ENCODE peak calls at places on chromosomes 16 and 17, in eight cellular contexts. One of them, this sample, is unnamed.

GRCh38 chr17:57234252-57235092 is 21.9 kb upstream of the MSI2 start:
- DNase-seq in NCI-H446: peak
- DNase-seq in tibial artery: no peak
- DNase-seq in Calu3: no peak
- DNase-seq in stimulated activated CD4-positive, alpha-beta T cell treated with anti-CD3 and anti-CD28 coated beads, Interleukin-12 subunit alpha, Interleukin-12 subunit beta, amount 100 ng/mL, for 4 hours: no peak
- DNase-seq in effector CD4-positive, alpha-beta T cell: no peak
- DNase-seq in posterior vena cava: no peak
- DNase-seq in colonic mucosa: no peak
- DNase-seq in this sample: no peak

GRCh38 chr16:86772671-86773338 is 194.5 kb downstream of the FOXL1 start:
- DNase-seq in colonic mucosa: no peak
- DNase-seq in stimulated activated CD4-positive, alpha-beta T cell treated with anti-CD3 and anti-CD28 coated beads, Interleukin-12 subunit alpha, Interleukin-12 subunit beta, amount 100 ng/mL, for 4 hours: no peak
- DNase-seq in effector CD4-positive, alpha-beta T cell: no peak
- DNase-seq in Calu3: no peak
- DNase-seq in posterior vena cava: no peak
- DNase-seq in NCI-H446: no peak
- DNase-seq in tibial artery: no peak
- DNase-seq in this sample: peak

GRCh38 chr16:88600539-88600896 is 30.3 kb downstream of the ZC3H18 start:
- DNase-seq in colonic mucosa: no peak
- DNase-seq in stimulated activated CD4-positive, alpha-beta T cell treated with anti-CD3 and anti-CD28 coated beads, Interleukin-12 subunit alpha, Interleukin-12 subunit beta, amount 100 ng/mL, for 4 hours: no peak
- DNase-seq in Calu3: no peak
- DNase-seq in tibial artery: no peak
- DNase-seq in NCI-H446: no peak
- DNase-seq in effector CD4-positive, alpha-beta T cell: no peak
- DNase-seq in posterior vena cava: no peak
- DNase-seq in this sample: no peak

GRCh38 chr17:73566905-73567782 is 77.1 kb downstream of the SDK2 start:
- DNase-seq in colonic mucosa: no peak
- DNase-seq in posterior vena cava: no peak
- DNase-seq in effector CD4-positive, alpha-beta T cell: no peak
- DNase-seq in Calu3: no peak
- DNase-seq in NCI-H446: no peak
- DNase-seq in tibial artery: no peak
- DNase-seq in stimulated activated CD4-positive, alpha-beta T cell treated with anti-CD3 and anti-CD28 coated beads, Interleukin-12 subunit alpha, Interleukin-12 subunit beta, amount 100 ng/mL, for 4 hours: no peak
- DNase-seq in this sample: no peak

GRCh38 chr17:8496081-8496480 is 60.4 kb downstream of the NDEL1 start:
- DNase-seq in tibial artery: no peak
- DNase-seq in NCI-H446: no peak
- DNase-seq in colonic mucosa: no peak
- DNase-seq in Calu3: no peak
- DNase-seq in posterior vena cava: no peak
- DNase-seq in stimulated activated CD4-positive, alpha-beta T cell treated with anti-CD3 and anti-CD28 coated beads, Interleukin-12 subunit alpha, Interleukin-12 subunit beta, amount 100 ng/mL, for 4 hours: no peak
- DNase-seq in effector CD4-positive, alpha-beta T cell: no peak
- DNase-seq in this sample: no peak

GRCh38 chr17:72299092-72299491 is 178.3 kb downstream of the SOX9 start:
- DNase-seq in colonic mucosa: no peak
- DNase-seq in Calu3: no peak
- DNase-seq in posterior vena cava: no peak
- DNase-seq in NCI-H446: no peak
- DNase-seq in effector CD4-positive, alpha-beta T cell: no peak
- DNase-seq in stimulated activated CD4-positive, alpha-beta T cell treated with anti-CD3 and anti-CD28 coated beads, Interleukin-12 subunit alpha, Interleukin-12 subunit beta, amount 100 ng/mL, for 4 hours: no peak
- DNase-seq in tibial artery: no peak
- DNase-seq in this sample: no peak

GRCh38 chr17:72222971-72223370 is 102.2 kb downstream of the SOX9 start:
- DNase-seq in effector CD4-positive, alpha-beta T cell: no peak
- DNase-seq in stimulated activated CD4-positive, alpha-beta T cell treated with anti-CD3 and anti-CD28 coated beads, Interleukin-12 subunit alpha, Interleukin-12 subunit beta, amount 100 ng/mL, for 4 hours: no peak
- DNase-seq in colonic mucosa: no peak
- DNase-seq in Calu3: no peak
- DNase-seq in posterior vena cava: no peak
- DNase-seq in tibial artery: no peak
- DNase-seq in NCI-H446: no peak
- DNase-seq in this sample: no peak

GRCh38 chr16:11133344-11133921 is 122.6 kb downstream of the SOCS1 start:
- DNase-seq in colonic mucosa: peak
- DNase-seq in effector CD4-positive, alpha-beta T cell: no peak
- DNase-seq in NCI-H446: no peak
- DNase-seq in Calu3: peak
- DNase-seq in posterior vena cava: peak
- DNase-seq in tibial artery: peak
- DNase-seq in stimulated activated CD4-positive, alpha-beta T cell treated with anti-CD3 and anti-CD28 coated beads, Interleukin-12 subunit alpha, Interleukin-12 subunit beta, amount 100 ng/mL, for 4 hours: no peak
- DNase-seq in this sample: peak

GRCh38 chr17:50396261-50397110 is 837 bp downstream of the LRRC59 start:
- DNase-seq in colonic mucosa: peak
- DNase-seq in tibial artery: no peak
- DNase-seq in NCI-H446: peak
- DNase-seq in posterior vena cava: peak
- DNase-seq in effector CD4-positive, alpha-beta T cell: no peak
- DNase-seq in stimulated activated CD4-positive, alpha-beta T cell treated with anti-CD3 and anti-CD28 coated beads, Interleukin-12 subunit alpha, Interleukin-12 subunit beta, amount 100 ng/mL, for 4 hours: peak
- DNase-seq in Calu3: peak
- DNase-seq in this sample: peak

GRCh38 chr17:27526603-27527002 is 70.4 kb downstream of the KSR1 start:
- DNase-seq in NCI-H446: no peak
- DNase-seq in effector CD4-positive, alpha-beta T cell: no peak
- DNase-seq in stimulated activated CD4-positive, alpha-beta T cell treated with anti-CD3 and anti-CD28 coated beads, Interleukin-12 subunit alpha, Interleukin-12 subunit beta, amount 100 ng/mL, for 4 hours: peak
- DNase-seq in colonic mucosa: peak
- DNase-seq in Calu3: peak
- DNase-seq in tibial artery: no peak
- DNase-seq in posterior vena cava: no peak
- DNase-seq in this sample: no peak

GRCh38 chr17:58336456-58337094 is 8.0 kb upstream of the TSPOAP1 start:
- DNase-seq in posterior vena cava: peak
- DNase-seq in Calu3: no peak
- DNase-seq in colonic mucosa: no peak
- DNase-seq in NCI-H446: no peak
- DNase-seq in effector CD4-positive, alpha-beta T cell: no peak
- DNase-seq in stimulated activated CD4-positive, alpha-beta T cell treated with anti-CD3 and anti-CD28 coated beads, Interleukin-12 subunit alpha, Interleukin-12 subunit beta, amount 100 ng/mL, for 4 hours: no peak
- DNase-seq in tibial artery: no peak
- DNase-seq in this sample: no peak

GRCh38 chr17:54898576-54898975 is 2.1 kb upstream of the TOM1L1 start:
- DNase-seq in stimulated activated CD4-positive, alpha-beta T cell treated with anti-CD3 and anti-CD28 coated beads, Interleukin-12 subunit alpha, Interleukin-12 subunit beta, amount 100 ng/mL, for 4 hours: no peak
- DNase-seq in effector CD4-positive, alpha-beta T cell: no peak
- DNase-seq in posterior vena cava: no peak
- DNase-seq in Calu3: no peak
- DNase-seq in colonic mucosa: no peak
- DNase-seq in NCI-H446: no peak
- DNase-seq in tibial artery: no peak
- DNase-seq in this sample: no peak

GRCh38 chr16:14249291-14250032 is 178.3 kb downstream of the MRTFB start:
- DNase-seq in tibial artery: peak
- DNase-seq in colonic mucosa: peak
- DNase-seq in Calu3: peak
- DNase-seq in effector CD4-positive, alpha-beta T cell: peak
- DNase-seq in posterior vena cava: no peak
- DNase-seq in stimulated activated CD4-positive, alpha-beta T cell treated with anti-CD3 and anti-CD28 coated beads, Interleukin-12 subunit alpha, Interleukin-12 subunit beta, amount 100 ng/mL, for 4 hours: peak
- DNase-seq in NCI-H446: peak
- DNase-seq in this sample: peak

GRCh38 chr16:8858994-8859912 is 9.6 kb downstream of the CARHSP1 start:
- DNase-seq in colonic mucosa: no peak
- DNase-seq in effector CD4-positive, alpha-beta T cell: no peak
- DNase-seq in Calu3: no peak
- DNase-seq in tibial artery: no peak
- DNase-seq in stimulated activated CD4-positive, alpha-beta T cell treated with anti-CD3 and anti-CD28 coated beads, Interleukin-12 subunit alpha, Interleukin-12 subunit beta, amount 100 ng/mL, for 4 hours: no peak
- DNase-seq in NCI-H446: no peak
- DNase-seq in posterior vena cava: peak
- DNase-seq in this sample: no peak

GRCh38 chr17:79812206-79812968 is 15.5 kb upstream of the CBX8 start:
- DNase-seq in colonic mucosa: no peak
- DNase-seq in NCI-H446: no peak
- DNase-seq in stimulated activated CD4-positive, alpha-beta T cell treated with anti-CD3 and anti-CD28 coated beads, Interleukin-12 subunit alpha, Interleukin-12 subunit beta, amount 100 ng/mL, for 4 hours: no peak
- DNase-seq in effector CD4-positive, alpha-beta T cell: no peak
- DNase-seq in Calu3: no peak
- DNase-seq in posterior vena cava: no peak
- DNase-seq in tibial artery: no peak
- DNase-seq in this sample: no peak

GRCh38 chr17:7881655-7882054 is 6.9 kb upstream of the CHD3 start:
- DNase-seq in effector CD4-positive, alpha-beta T cell: no peak
- DNase-seq in stimulated activated CD4-positive, alpha-beta T cell treated with anti-CD3 and anti-CD28 coated beads, Interleukin-12 subunit alpha, Interleukin-12 subunit beta, amount 100 ng/mL, for 4 hours: no peak
- DNase-seq in NCI-H446: peak
- DNase-seq in posterior vena cava: peak
- DNase-seq in colonic mucosa: no peak
- DNase-seq in tibial artery: no peak
- DNase-seq in Calu3: no peak
- DNase-seq in this sample: no peak

GRCh38 chr17:51585514-51586104 is 325.3 kb downstream of the UTP18 start:
- DNase-seq in colonic mucosa: no peak
- DNase-seq in tibial artery: no peak
- DNase-seq in Calu3: peak
- DNase-seq in stimulated activated CD4-positive, alpha-beta T cell treated with anti-CD3 and anti-CD28 coated beads, Interleukin-12 subunit alpha, Interleukin-12 subunit beta, amount 100 ng/mL, for 4 hours: no peak
- DNase-seq in effector CD4-positive, alpha-beta T cell: no peak
- DNase-seq in posterior vena cava: no peak
- DNase-seq in NCI-H446: peak
- DNase-seq in this sample: no peak

GRCh38 chr17:17887752-17888304 is 51.0 kb upstream of the SREBF1 start:
- DNase-seq in colonic mucosa: no peak
- DNase-seq in stimulated activated CD4-positive, alpha-beta T cell treated with anti-CD3 and anti-CD28 coated beads, Interleukin-12 subunit alpha, Interleukin-12 subunit beta, amount 100 ng/mL, for 4 hours: no peak
- DNase-seq in effector CD4-positive, alpha-beta T cell: no peak
- DNase-seq in Calu3: no peak
- DNase-seq in NCI-H446: no peak
- DNase-seq in tibial artery: no peak
- DNase-seq in posterior vena cava: no peak
- DNase-seq in this sample: no peak

GRCh38 chr17:40582328-40582901 is 17.1 kb upstream of the CCR7 start:
- DNase-seq in posterior vena cava: no peak
- DNase-seq in stimulated activated CD4-positive, alpha-beta T cell treated with anti-CD3 and anti-CD28 coated beads, Interleukin-12 subunit alpha, Interleukin-12 subunit beta, amount 100 ng/mL, for 4 hours: no peak
- DNase-seq in colonic mucosa: no peak
- DNase-seq in effector CD4-positive, alpha-beta T cell: peak
- DNase-seq in tibial artery: no peak
- DNase-seq in NCI-H446: no peak
- DNase-seq in Calu3: peak
- DNase-seq in this sample: no peak

GRCh38 chr17:65092262-65092661 is 35.7 kb upstream of the GNA13 start:
- DNase-seq in effector CD4-positive, alpha-beta T cell: no peak
- DNase-seq in stimulated activated CD4-positive, alpha-beta T cell treated with anti-CD3 and anti-CD28 coated beads, Interleukin-12 subunit alpha, Interleukin-12 subunit beta, amount 100 ng/mL, for 4 hours: no peak
- DNase-seq in tibial artery: no peak
- DNase-seq in Calu3: no peak
- DNase-seq in colonic mucosa: no peak
- DNase-seq in posterior vena cava: no peak
- DNase-seq in NCI-H446: no peak
- DNase-seq in this sample: no peak

GRCh38 chr16:813204-813915 is 12.8 kb upstream of the GNG13 start:
- DNase-seq in effector CD4-positive, alpha-beta T cell: peak
- DNase-seq in posterior vena cava: peak
- DNase-seq in colonic mucosa: no peak
- DNase-seq in stimulated activated CD4-positive, alpha-beta T cell treated with anti-CD3 and anti-CD28 coated beads, Interleukin-12 subunit alpha, Interleukin-12 subunit beta, amount 100 ng/mL, for 4 hours: peak
- DNase-seq in Calu3: peak
- DNase-seq in tibial artery: no peak
- DNase-seq in NCI-H446: no peak
- DNase-seq in this sample: no peak

GRCh38 chr17:50560931-50561750 is 626 bp downstream of the CACNA1G start:
- DNase-seq in colonic mucosa: no peak
- DNase-seq in effector CD4-positive, alpha-beta T cell: peak
- DNase-seq in tibial artery: no peak
- DNase-seq in posterior vena cava: no peak
- DNase-seq in NCI-H446: no peak
- DNase-seq in Calu3: no peak
- DNase-seq in stimulated activated CD4-positive, alpha-beta T cell treated with anti-CD3 and anti-CD28 coated beads, Interleukin-12 subunit alpha, Interleukin-12 subunit beta, amount 100 ng/mL, for 4 hours: no peak
- DNase-seq in this sample: no peak

GRCh38 chr16:68234188-68235104 is 1.5 kb downstream of the ESRP2 start:
- DNase-seq in Calu3: peak
- DNase-seq in posterior vena cava: peak
- DNase-seq in tibial artery: no peak
- DNase-seq in colonic mucosa: peak
- DNase-seq in stimulated activated CD4-positive, alpha-beta T cell treated with anti-CD3 and anti-CD28 coated beads, Interleukin-12 subunit alpha, Interleukin-12 subunit beta, amount 100 ng/mL, for 4 hours: no peak
- DNase-seq in effector CD4-positive, alpha-beta T cell: no peak
- DNase-seq in NCI-H446: no peak
- DNase-seq in this sample: no peak

GRCh38 chr17:49941427-49941826 is 27.6 kb upstream of the DLX4 start:
- DNase-seq in NCI-H446: no peak
- DNase-seq in Calu3: no peak
- DNase-seq in stimulated activated CD4-positive, alpha-beta T cell treated with anti-CD3 and anti-CD28 coated beads, Interleukin-12 subunit alpha, Interleukin-12 subunit beta, amount 100 ng/mL, for 4 hours: no peak
- DNase-seq in posterior vena cava: no peak
- DNase-seq in colonic mucosa: no peak
- DNase-seq in tibial artery: no peak
- DNase-seq in effector CD4-positive, alpha-beta T cell: no peak
- DNase-seq in this sample: no peak

GRCh38 chr16:48384982-48385271 is 286 bp downstream of the SIAH1 start:
- DNase-seq in Calu3: no peak
- DNase-seq in stimulated activated CD4-positive, alpha-beta T cell treated with anti-CD3 and anti-CD28 coated beads, Interleukin-12 subunit alpha, Interleukin-12 subunit beta, amount 100 ng/mL, for 4 hours: no peak
- DNase-seq in NCI-H446: no peak
- DNase-seq in colonic mucosa: no peak
- DNase-seq in posterior vena cava: peak
- DNase-seq in effector CD4-positive, alpha-beta T cell: no peak
- DNase-seq in tibial artery: no peak
- DNase-seq in this sample: no peak

GRCh38 chr16:2586901-2587480 is 49.2 kb downstream of the PDPK1 start:
- DNase-seq in effector CD4-positive, alpha-beta T cell: no peak
- DNase-seq in Calu3: no peak
- DNase-seq in stimulated activated CD4-positive, alpha-beta T cell treated with anti-CD3 and anti-CD28 coated beads, Interleukin-12 subunit alpha, Interleukin-12 subunit beta, amount 100 ng/mL, for 4 hours: no peak
- DNase-seq in colonic mucosa: no peak
- DNase-seq in NCI-H446: no peak
- DNase-seq in posterior vena cava: peak
- DNase-seq in tibial artery: no peak
- DNase-seq in this sample: no peak

GRCh38 chr16:84806890-84807258 is 12.9 kb upstream of the CRISPLD2 start:
- DNase-seq in effector CD4-positive, alpha-beta T cell: no peak
- DNase-seq in posterior vena cava: no peak
- DNase-seq in NCI-H446: no peak
- DNase-seq in stimulated activated CD4-positive, alpha-beta T cell treated with anti-CD3 and anti-CD28 coated beads, Interleukin-12 subunit alpha, Interleukin-12 subunit beta, amount 100 ng/mL, for 4 hours: no peak
- DNase-seq in tibial artery: no peak
- DNase-seq in colonic mucosa: no peak
- DNase-seq in Calu3: no peak
- DNase-seq in this sample: no peak

GRCh38 chr17:55710410-55710809 is 12.3 kb downstream of the TMEM100 start:
- DNase-seq in colonic mucosa: no peak
- DNase-seq in effector CD4-positive, alpha-beta T cell: no peak
- DNase-seq in Calu3: no peak
- DNase-seq in stimulated activated CD4-positive, alpha-beta T cell treated with anti-CD3 and anti-CD28 coated beads, Interleukin-12 subunit alpha, Interleukin-12 subunit beta, amount 100 ng/mL, for 4 hours: no peak
- DNase-seq in tibial artery: no peak
- DNase-seq in posterior vena cava: no peak
- DNase-seq in NCI-H446: no peak
- DNase-seq in this sample: no peak

GRCh38 chr16:68488559-68488958 is 40.3 kb upstream of the SMPD3 start:
- DNase-seq in tibial artery: no peak
- DNase-seq in stimulated activated CD4-positive, alpha-beta T cell treated with anti-CD3 and anti-CD28 coated beads, Interleukin-12 subunit alpha, Interleukin-12 subunit beta, amount 100 ng/mL, for 4 hours: no peak
- DNase-seq in Calu3: no peak
- DNase-seq in posterior vena cava: no peak
- DNase-seq in colonic mucosa: no peak
- DNase-seq in NCI-H446: no peak
- DNase-seq in effector CD4-positive, alpha-beta T cell: no peak
- DNase-seq in this sample: no peak

GRCh38 chr17:65554568-65555223 is 6.8 kb downstream of the AXIN2 start:
- DNase-seq in NCI-H446: no peak
- DNase-seq in colonic mucosa: peak
- DNase-seq in tibial artery: no peak
- DNase-seq in stimulated activated CD4-positive, alpha-beta T cell treated with anti-CD3 and anti-CD28 coated beads, Interleukin-12 subunit alpha, Interleukin-12 subunit beta, amount 100 ng/mL, for 4 hours: no peak
- DNase-seq in effector CD4-positive, alpha-beta T cell: no peak
- DNase-seq in posterior vena cava: no peak
- DNase-seq in Calu3: no peak
- DNase-seq in this sample: no peak

GRCh38 chr17:77487211-77487629 is 346.5 kb downstream of the SEC14L1 start:
- DNase-seq in colonic mucosa: no peak
- DNase-seq in stimulated activated CD4-positive, alpha-beta T cell treated with anti-CD3 and anti-CD28 coated beads, Interleukin-12 subunit alpha, Interleukin-12 subunit beta, amount 100 ng/mL, for 4 hours: no peak
- DNase-seq in tibial artery: no peak
- DNase-seq in Calu3: no peak
- DNase-seq in effector CD4-positive, alpha-beta T cell: no peak
- DNase-seq in NCI-H446: no peak
- DNase-seq in posterior vena cava: no peak
- DNase-seq in this sample: no peak

GRCh38 chr16:11816123-11816522 is 19.1 kb upstream of the ZC3H7A start:
- DNase-seq in posterior vena cava: no peak
- DNase-seq in effector CD4-positive, alpha-beta T cell: no peak
- DNase-seq in tibial artery: no peak
- DNase-seq in NCI-H446: no peak
- DNase-seq in Calu3: no peak
- DNase-seq in stimulated activated CD4-positive, alpha-beta T cell treated with anti-CD3 and anti-CD28 coated beads, Interleukin-12 subunit alpha, Interleukin-12 subunit beta, amount 100 ng/mL, for 4 hours: no peak
- DNase-seq in colonic mucosa: no peak
- DNase-seq in this sample: no peak

GRCh38 chr16:58026705-58027340 is 1.3 kb downstream of the MMP15 start:
- DNase-seq in posterior vena cava: no peak
- DNase-seq in colonic mucosa: peak
- DNase-seq in Calu3: peak
- DNase-seq in tibial artery: no peak
- DNase-seq in stimulated activated CD4-positive, alpha-beta T cell treated with anti-CD3 and anti-CD28 coated beads, Interleukin-12 subunit alpha, Interleukin-12 subunit beta, amount 100 ng/mL, for 4 hours: no peak
- DNase-seq in effector CD4-positive, alpha-beta T cell: no peak
- DNase-seq in NCI-H446: no peak
- DNase-seq in this sample: no peak

GRCh38 chr17:6969323-6969726 is 26.5 kb upstream of the ALOX12 start:
- DNase-seq in posterior vena cava: no peak
- DNase-seq in stimulated activated CD4-positive, alpha-beta T cell treated with anti-CD3 and anti-CD28 coated beads, Interleukin-12 subunit alpha, Interleukin-12 subunit beta, amount 100 ng/mL, for 4 hours: no peak
- DNase-seq in NCI-H446: no peak
- DNase-seq in tibial artery: no peak
- DNase-seq in Calu3: no peak
- DNase-seq in colonic mucosa: no peak
- DNase-seq in effector CD4-positive, alpha-beta T cell: no peak
- DNase-seq in this sample: no peak

This sample was measured in H54.